ENCODE peak calls at places on chromosomes 13 and 19, in six cellular contexts. R, S, P, V, O and Q are unnamed samples.
A peak's percentile ranks its signal among the peaks of the same experiment; 100 is the strongest.

GRCh38 chr19:6963259-6963852 is 57.9 kb downstream of the MBD3L2B start:
- DNase-seq in R (no peak), S (no peak), P (no peak), V (no peak), O (no peak), Q (no peak)

GRCh38 chr19:55247621-55248099 is 11.2 kb downstream of the PPP6R1 start:
- DNase-seq in R (no peak), S (peak; percentile 62), P (no peak), V (peak; percentile 45), O (peak; percentile 32), Q (no peak)

GRCh38 chr13:26051231-26052135 is at the start of gene SHISA2:
- DNase-seq in R (no peak), S (peak; percentile 56), P (no peak), V (peak; percentile 37), O (no peak), Q (peak; percentile 53)

GRCh38 chr19:6091771-6092291 is 18.5 kb downstream of the RFX2 start:
- DNase-seq in R (no peak), S (peak; percentile 53), P (no peak), V (no peak), O (no peak), Q (no peak)

GRCh38 chr19:35351441-35352176 is 3.9 kb downstream of the FFAR1 start:
- DNase-seq in R (no peak), S (no peak), P (no peak), V (no peak), O (no peak), Q (no peak)

GRCh38 chr19:7862413-7862951 is 11.7 kb downstream of the PRR36 start:
- DNase-seq in R (no peak), S (peak; percentile 26), P (peak; percentile 73), V (peak; percentile 61), O (peak; percentile 40), Q (no peak)

GRCh38 chr13:32491028-32491427 is 47.6 kb downstream of the N4BP2L2 start:
- DNase-seq in R (no peak), S (no peak), P (no peak), V (no peak), O (no peak), Q (no peak)

GRCh38 chr13:99198630-99199029 is 2.0 kb upstream of the UBAC2 start:
- DNase-seq in R (no peak), S (no peak), P (no peak), V (no peak), O (no peak), Q (no peak)

GRCh38 chr13:76856141-76856571 is 30.0 kb downstream of the KCTD12 start:
- DNase-seq in R (peak; percentile 49), S (peak; percentile 90), P (no peak), V (no peak), O (peak; percentile 56), Q (peak; percentile 73)

GRCh38 chr13:111385182-111385857 is 64.9 kb downstream of the TEX29 start:
- DNase-seq in R (no peak), S (no peak), P (no peak), V (no peak), O (no peak), Q (no peak)

GRCh38 chr19:15249912-15250634 is 17.8 kb upstream of the EPHX3 start:
- DNase-seq in R (peak; percentile 85), S (peak; percentile 92), P (no peak), V (peak; percentile 70), O (peak; percentile 91), Q (peak; percentile 92)

GRCh38 chr19:12924621-12925310 is 5.7 kb upstream of the SYCE2 start:
- DNase-seq in R (no peak), S (no peak), P (no peak), V (no peak), O (no peak), Q (no peak)

GRCh38 chr19:55255618-55256423 is 3.0 kb downstream of the PPP6R1 start:
- DNase-seq in R (no peak), S (peak; percentile 46), P (peak; percentile 80), V (no peak), O (peak; percentile 15), Q (peak; percentile 20)

GRCh38 chr19:39304185-39304513 is 7.9 kb downstream of the IFNL1 start:
- DNase-seq in R (no peak), S (no peak), P (no peak), V (no peak), O (no peak), Q (no peak)

GRCh38 chr19:49339364-49340068 is 4.3 kb downstream of the CD37 start:
- DNase-seq in R (no peak), S (peak; percentile 78), P (peak; percentile 48), V (peak; percentile 83), O (peak; percentile 78), Q (no peak)

GRCh38 chr13:99380921-99381645 is 73.9 kb upstream of the GPR183 start:
- DNase-seq in R (no peak), S (no peak), P (no peak), V (no peak), O (no peak), Q (no peak)

GRCh38 chr13:40987606-40988280 is 31.4 kb downstream of the ELF1 start:
- DNase-seq in R (no peak), S (no peak), P (no peak), V (no peak), O (no peak), Q (no peak)

GRCh38 chr13:112079696-112080095 is 12.7 kb downstream of the SOX1 start:
- DNase-seq in R (no peak), S (peak; percentile 24), P (no peak), V (no peak), O (peak; percentile 35), Q (peak; percentile 9)

GRCh38 chr19:52695996-52696395 is 38.8 kb downstream of the ZNF611 start:
- DNase-seq in R (no peak), S (no peak), P (no peak), V (no peak), O (no peak), Q (no peak)

GRCh38 chr13:110352735-110353134 is 45.7 kb downstream of the COL4A2 start:
- DNase-seq in R (no peak), S (no peak), P (no peak), V (no peak), O (no peak), Q (no peak)

GRCh38 chr13:33100876-33101275 is 84.7 kb downstream of the KL start:
- DNase-seq in R (no peak), S (no peak), P (no peak), V (no peak), O (no peak), Q (no peak)

GRCh38 chr19:30681162-30681996 is 309.2 kb downstream of the ZNF536 start:
- DNase-seq in R (no peak), S (no peak), P (no peak), V (no peak), O (no peak), Q (no peak)

GRCh38 chr19:29927944-29928669 is 13.9 kb upstream of the URI1 start:
- DNase-seq in R (no peak), S (no peak), P (peak; percentile 41), V (no peak), O (no peak), Q (no peak)

GRCh38 chr13:77422724-77423123 is 95.8 kb upstream of the MYCBP2 start:
- DNase-seq in R (no peak), S (no peak), P (no peak), V (no peak), O (no peak), Q (no peak)

GRCh38 chr19:32255566-32256295 is 89.7 kb upstream of the ZNF507 start:
- DNase-seq in R (no peak), S (no peak), P (no peak), V (no peak), O (no peak), Q (no peak)

GRCh38 chr13:71613347-71613746 is 253.7 kb downstream of the DACH1 start:
- DNase-seq in R (no peak), S (no peak), P (no peak), V (no peak), O (no peak), Q (no peak)

GRCh38 chr19:8132858-8133458 is 16.4 kb downstream of the FBN3 start:
- DNase-seq in R (no peak), S (no peak), P (no peak), V (no peak), O (no peak), Q (no peak)

GRCh38 chr13:112733661-112734379 is 44.0 kb downstream of the ATP11A start:
- DNase-seq in R (no peak), S (no peak), P (no peak), V (no peak), O (no peak), Q (no peak)

GRCh38 chr19:4196009-4196408 is 13.5 kb downstream of the ANKRD24 start:
- DNase-seq in R (no peak), S (no peak), P (no peak), V (no peak), O (no peak), Q (no peak)
- TF ChIP-seq CTCF in R (no peak), S (no peak), P (no peak), V (no peak), O (no peak), Q (no peak)

GRCh38 chr19:16978156-16978555 is 48.5 kb downstream of the CPAMD8 start:
- DNase-seq in R (no peak), S (no peak), P (no peak), V (no peak), O (no peak), Q (no peak)
- TF ChIP-seq CTCF in R (no peak), S (no peak), P (no peak), V (no peak), O (no peak), Q (no peak)

GRCh38 chr13:84570831-84571230 is 688.6 kb upstream of the SLITRK1 start:
- DNase-seq in R (no peak), S (peak; percentile 3), P (no peak), V (no peak), O (no peak), Q (no peak)

GRCh38 chr13:84571264-84571663 is 689.0 kb upstream of the SLITRK1 start:
- DNase-seq in R (no peak), S (no peak), P (no peak), V (no peak), O (no peak), Q (no peak)

GRCh38 chr13:84574851-84575250 is 692.6 kb upstream of the SLITRK1 start:
- DNase-seq in R (peak; percentile 11), S (peak; percentile 30), P (no peak), V (no peak), O (peak; percentile 12), Q (peak; percentile 29)
- TF ChIP-seq CTCF in R (peak; percentile 45), S (peak; percentile 31), P (no peak), V (no peak), O (peak; percentile 44), Q (peak; percentile 43)

DNA sequence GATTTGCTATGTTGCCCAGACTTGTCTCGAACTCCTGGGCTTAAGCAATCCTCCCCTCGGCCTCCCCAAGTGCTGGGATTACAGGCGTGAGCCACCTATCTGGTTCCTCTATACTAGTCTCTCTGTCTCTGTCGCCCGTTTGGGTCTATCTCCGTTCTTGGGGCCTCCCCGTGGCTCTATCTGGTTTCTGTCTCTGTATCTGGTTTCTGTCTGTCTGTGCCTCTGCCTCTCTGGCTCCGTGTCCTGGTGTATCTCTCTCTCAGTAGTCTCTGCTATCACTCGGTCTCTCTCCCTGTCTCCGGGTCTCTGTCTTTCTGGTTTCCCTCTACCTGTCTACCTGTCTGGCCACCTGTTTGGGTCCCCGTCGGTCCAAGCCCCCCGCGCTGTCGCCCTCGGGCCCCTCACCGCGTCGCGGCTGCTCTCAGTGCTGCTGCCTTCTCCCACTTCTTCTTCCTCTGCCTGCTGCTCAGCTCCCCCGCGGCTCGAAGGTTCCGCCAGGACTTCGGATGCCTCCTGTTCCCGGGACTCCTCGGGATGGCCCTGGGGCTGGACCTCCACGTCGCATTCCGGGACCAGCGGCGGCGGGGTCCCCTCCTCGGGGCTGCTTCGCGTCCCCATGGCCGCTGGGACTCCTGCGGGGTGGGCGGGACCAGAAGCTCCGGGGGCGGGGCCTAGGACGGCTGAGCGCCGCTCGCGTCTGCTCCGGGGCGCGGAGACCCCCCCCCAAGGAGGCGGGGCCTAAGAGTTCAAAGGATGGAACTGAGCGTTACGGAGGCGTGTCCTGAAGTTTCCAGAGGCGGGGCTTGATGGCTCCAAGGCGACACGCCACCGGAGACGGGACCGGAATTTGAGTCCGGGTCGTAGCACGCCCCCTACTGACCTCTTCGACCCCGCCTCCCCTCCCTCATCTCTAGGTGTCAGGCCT is 783 bp downstream of the PHLDB3 start:
- DNase-seq in R (peak; percentile 39), S (peak; percentile 90), P (peak; percentile 91), V (peak; percentile 97), O (peak; percentile 88), Q (peak; percentile 94)
- TF ChIP-seq CTCF in R (no peak), S (no peak), P (peak; percentile 54), V (no peak), O (no peak), Q (no peak)